ENCODE peak calls at places on chromosomes 6 and 20, in five cellular contexts. H is GM23338, X is HepG2, A is GM12878, L is K562. R is an unnamed sample.

GRCh38 chr6:163289445-163289844 is 125.1 kb upstream of the QKI start:
- DNase-seq in H (no peak), X (no peak), A (no peak), L (no peak), R (no peak)

GRCh38 chr6:99808992-99809391 is 185.0 kb downstream of the MCHR2 start:
- DNase-seq in H (no peak), X (no peak), A (no peak), L (no peak), R (no peak)

GRCh38 chr6:54846857-54847721 is 518 bp downstream of the FAM83B start:
- DNase-seq in H (peak), X (no peak), A (no peak), L (no peak), R (no peak)

GRCh38 chr6:156718647-156719394 is 58.4 kb upstream of the ARID1B start:
- DNase-seq in H (peak), X (peak), A (no peak), L (peak), R (peak)

GRCh38 chr6:144104898-144105487 is 9.6 kb upstream of the SF3B5 start:
- DNase-seq in H (peak), X (peak), A (peak), L (peak), R (peak)

GRCh38 chr6:112022749-112023148 is 31.2 kb upstream of the CCN6 start:
- DNase-seq in H (no peak), X (no peak), A (no peak), L (no peak), R (no peak)

GRCh38 chr6:86706449-86706848 is 230.9 kb upstream of the HTR1E start:
- DNase-seq in H (peak), X (peak), A (no peak), L (peak), R (no peak)

GRCh38 chr20:62570897-62571666 is 71.2 kb upstream of the SLCO4A1 start:
- DNase-seq in H (no peak), X (no peak), A (no peak), L (no peak), R (no peak)

GRCh38 chr6:12354499-12354898 is 64.3 kb downstream of the EDN1 start:
- DNase-seq in H (peak), X (no peak), A (peak), L (no peak), R (no peak)

GRCh38 chr6:57113105-57113504 is 23.1 kb downstream of the ZNF451 start:
- DNase-seq in H (no peak), X (no peak), A (no peak), L (no peak), R (no peak)

GRCh38 chr20:47418061-47418616 is 61.6 kb upstream of the ZMYND8 start:
- DNase-seq in H (no peak), X (peak), A (no peak), L (no peak), R (no peak)

GRCh38 chr20:38725959-38726848 is 1.9 kb downstream of the SLC32A1 start:
- DNase-seq in H (peak), X (peak), A (no peak), L (peak), R (peak)

GRCh38 chr6:130033999-130034814 is 15.8 kb downstream of the L3MBTL3 start:
- DNase-seq in H (no peak), X (no peak), A (no peak), L (peak), R (no peak)

GRCh38 chr6:151763938-151764680 is 43.4 kb upstream of the ESR1 start:
- DNase-seq in H (peak), X (peak), A (no peak), L (peak), R (peak)

GRCh38 chr6:160312900-160313299 is 35.3 kb upstream of the SLC22A3 start:
- DNase-seq in H (no peak), X (no peak), A (no peak), L (no peak), R (no peak)

GRCh38 chr6:21769405-21769851 is 175.9 kb downstream of the SOX4 start:
- DNase-seq in H (peak), X (no peak), A (no peak), L (no peak), R (no peak)

GRCh38 chr20:24027229-24027628 is 38.6 kb upstream of the GGTLC1 start:
- DNase-seq in H (no peak), X (no peak), A (peak), L (no peak), R (no peak)

GRCh38 chr20:57770852-57771746 is 61.3 kb upstream of the PMEPA1 start:
- DNase-seq in H (no peak), X (no peak), A (no peak), L (no peak), R (no peak)

GRCh38 chr20:49797292-49797628 is 15.4 kb upstream of the SLC9A8 start:
- DNase-seq in H (no peak), X (no peak), A (no peak), L (no peak), R (no peak)

GRCh38 chr20:35030136-35030535 is 62.5 kb downstream of the TRPC4AP start:
- DNase-seq in H (no peak), X (no peak), A (no peak), L (no peak), R (no peak)

GRCh38 chr6:34982424-34982852 is 93.4 kb downstream of the ANKS1A start:
- DNase-seq in H (no peak), X (peak), A (no peak), L (peak), R (peak)

GRCh38 chr20:47318027-47318595 is 38.4 kb downstream of the ZMYND8 start:
- DNase-seq in H (no peak), X (peak), A (no peak), L (peak), R (no peak)

GRCh38 chr20:58650181-58650775 is 805 bp upstream of the STX16 start:
- DNase-seq in H (peak), X (no peak), A (no peak), L (peak), R (no peak)

GRCh38 chr6:4413073-4413472 is 277.7 kb upstream of the ECI2 start:
- DNase-seq in H (no peak), X (no peak), A (no peak), L (no peak), R (no peak)

GRCh38 chr6:82906489-82906888 is 159.2 kb downstream of the UBE3D start:
- DNase-seq in H (no peak), X (no peak), A (no peak), L (no peak), R (no peak)

GRCh38 chr6:15876406-15876805 is 213.6 kb upstream of the DTNBP1 start:
- DNase-seq in H (no peak), X (no peak), A (peak), L (no peak), R (no peak)

GRCh38 chr6:15818044-15818443 is 155.2 kb upstream of the DTNBP1 start:
- DNase-seq in H (no peak), X (no peak), A (no peak), L (no peak), R (no peak)

GRCh38 chr20:24590193-24590982 is 121.0 kb downstream of the SYNDIG1 start:
- DNase-seq in H (no peak), X (no peak), A (no peak), L (no peak), R (no peak)

GRCh38 chr6:163180874-163181541 is 233.5 kb upstream of the QKI start:
- DNase-seq in H (peak), X (peak), A (no peak), L (peak), R (peak)

GRCh38 chr20:53088786-53089185 is 116.6 kb downstream of the TSHZ2 start:
- DNase-seq in H (no peak), X (no peak), A (no peak), L (no peak), R (no peak)

GRCh38 chr6:43495409-43495941 is 14.7 kb downstream of the LRRC73 start:
- DNase-seq in H (no peak), X (peak), A (no peak), L (no peak), R (no peak)

GRCh38 chr6:72217626-72218025 is 331.3 kb downstream of the RIMS1 start:
- DNase-seq in H (no peak), X (no peak), A (no peak), L (no peak), R (no peak)

GRCh38 chr6:81998432-81998831 is 246.0 kb upstream of the TENT5A start:
- DNase-seq in H (no peak), X (no peak), A (no peak), L (no peak), R (no peak)

GRCh38 chr20:64144144-64144912 is 19.9 kb upstream of the MYT1 start:
- DNase-seq in H (no peak), X (no peak), A (no peak), L (no peak), R (no peak)
- TF ChIP-seq JUNB in H (no peak), X (no peak), A (no peak), L (no peak), R (no peak)

DNA sequence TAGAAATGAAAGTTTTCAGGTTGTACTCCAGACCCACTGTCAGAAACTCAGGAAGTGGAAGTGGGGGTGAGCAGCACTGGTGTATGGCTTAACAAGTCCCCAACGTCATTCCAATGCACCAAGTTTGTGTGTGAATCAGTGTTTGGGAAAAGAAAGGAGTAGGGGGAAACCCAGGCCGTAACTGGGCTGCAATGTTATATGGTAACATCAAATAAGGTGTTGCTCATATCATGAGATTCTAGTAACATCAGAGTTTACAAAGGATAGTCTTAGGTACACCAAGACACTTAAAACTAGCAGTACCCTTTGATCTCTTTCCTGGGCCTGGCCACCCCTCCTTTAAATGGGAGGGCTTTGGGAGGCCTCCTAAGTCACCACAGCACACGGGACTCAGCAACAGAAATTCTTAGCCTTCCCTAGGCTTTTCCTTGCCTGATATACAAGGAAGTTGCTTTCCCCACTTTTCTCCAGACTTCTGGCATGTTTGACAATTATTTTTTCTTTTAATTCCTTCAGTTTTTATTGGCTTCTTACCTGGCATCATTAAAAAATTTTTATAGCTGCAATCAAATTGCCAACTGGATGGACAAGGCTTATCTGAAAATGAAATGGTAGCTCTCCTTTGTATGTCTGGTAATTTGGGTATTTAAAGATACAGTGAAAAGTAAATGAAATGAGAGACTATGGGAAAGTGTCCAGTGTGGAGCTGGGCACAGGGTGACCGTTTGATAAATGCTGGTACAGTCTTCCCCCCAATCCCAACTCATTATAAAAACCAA is 15.1 kb downstream of the E2F3 start:
- DNase-seq in H (no peak), X (no peak), A (no peak), L (no peak), R (no peak)
- TF ChIP-seq JUNB in H (no peak), X (no peak), A (no peak), L (no peak), R (no peak)

GRCh38 chr6:26553264-26553738 is 15.1 kb downstream of the HMGN4 start:
- DNase-seq in H (peak), X (peak), A (no peak), L (peak), R (peak)

GRCh38 chr6:26553739-26554668 is 15.8 kb downstream of the HMGN4 start:
- DNase-seq in H (peak), X (peak), A (no peak), L (peak), R (peak)

GRCh38 chr6:26552205-26552604 is 14.0 kb downstream of the HMGN4 start:
- DNase-seq in H (no peak), X (no peak), A (no peak), L (no peak), R (no peak)

GRCh38 chr6:26552640-26553189 is 14.5 kb downstream of the HMGN4 start:
- DNase-seq in H (no peak), X (no peak), A (no peak), L (no peak), R (no peak)

DNA sequence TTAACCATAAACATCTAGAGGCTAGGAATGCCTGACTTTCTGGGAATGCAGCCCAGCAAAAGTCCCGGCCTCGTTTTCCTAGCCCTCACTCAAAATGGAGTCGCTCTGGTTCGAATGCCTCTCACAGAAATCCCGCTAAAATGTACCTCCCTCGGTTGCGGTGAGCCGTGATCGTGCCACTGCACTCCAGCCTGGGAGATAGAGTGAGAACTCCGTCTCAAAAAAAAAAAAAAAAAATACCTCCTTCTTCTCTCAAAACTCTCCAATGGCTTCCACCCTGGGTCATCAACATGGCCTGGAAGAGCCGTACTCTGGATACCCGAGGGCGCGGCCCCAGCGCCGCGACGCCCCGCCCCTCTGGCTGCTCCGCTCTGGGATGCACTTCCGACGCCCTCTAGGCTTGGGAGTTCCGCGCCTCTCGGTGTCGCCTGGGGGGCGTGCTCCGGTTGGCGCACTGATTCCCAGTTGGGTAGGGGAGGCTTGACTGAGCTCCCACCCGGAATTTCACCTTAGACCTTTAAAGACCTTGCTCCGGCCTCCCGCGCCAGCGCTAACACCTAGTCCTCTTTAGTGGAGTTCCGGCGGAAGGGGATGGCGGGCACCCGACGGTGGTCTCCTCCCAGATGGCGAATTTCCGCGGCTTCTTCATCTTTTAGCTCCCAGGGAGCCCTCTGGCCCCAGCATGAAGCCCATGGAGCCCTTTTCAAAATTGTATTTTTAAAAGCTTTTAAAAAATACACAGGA is 12.3 kb downstream of the HMGN4 start:
- DNase-seq in H (peak), X (peak), A (no peak), L (peak), R (no peak)
- TF ChIP-seq JUNB in H (no peak), X (no peak), A (no peak), L (no peak), R (no peak)

DNA sequence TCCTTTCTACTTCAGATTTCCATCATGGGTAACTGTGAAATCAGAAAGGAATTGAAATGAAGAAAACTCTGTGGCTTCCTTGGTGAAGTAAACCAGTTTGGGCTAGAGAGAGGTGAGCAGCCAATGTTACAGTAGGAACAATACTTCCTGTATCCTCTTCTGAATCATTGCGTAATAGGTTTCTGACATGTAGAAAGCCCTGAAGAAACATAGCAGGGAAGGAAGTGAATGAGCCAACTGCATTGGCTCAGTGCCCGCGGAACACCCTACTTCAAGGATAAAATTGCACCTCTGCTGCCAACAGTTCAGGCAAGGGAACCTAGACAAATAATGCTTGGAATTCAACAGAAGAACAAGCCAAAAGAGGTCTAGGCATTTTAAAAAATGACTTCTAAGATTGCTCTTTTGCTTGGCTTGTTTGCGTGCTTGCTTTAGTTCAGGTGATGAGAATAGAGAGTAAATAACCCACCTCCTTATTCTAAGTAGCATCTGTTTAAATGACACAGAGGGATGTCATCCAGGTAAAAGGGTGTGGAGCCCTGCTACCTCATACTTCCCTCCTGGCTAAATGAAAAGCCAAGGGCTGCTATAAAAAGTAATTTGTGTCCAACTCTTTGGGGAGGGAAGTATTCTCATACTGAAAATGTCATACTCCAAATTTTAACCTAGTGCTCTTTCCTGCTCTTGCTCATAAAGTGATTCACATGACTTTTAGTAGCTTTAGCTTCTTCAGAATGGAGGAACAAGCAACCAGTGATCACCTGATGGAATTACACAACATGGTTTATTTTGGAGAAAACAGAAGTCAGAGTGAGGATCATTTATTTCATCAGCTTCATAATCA is 30.0 kb upstream of the AKIRIN2 start:
- DNase-seq in H (peak), X (peak), A (peak), L (peak), R (peak)
- TF ChIP-seq JUNB in H (no peak), X (no peak), A (peak), L (no peak), R (peak)

DNA sequence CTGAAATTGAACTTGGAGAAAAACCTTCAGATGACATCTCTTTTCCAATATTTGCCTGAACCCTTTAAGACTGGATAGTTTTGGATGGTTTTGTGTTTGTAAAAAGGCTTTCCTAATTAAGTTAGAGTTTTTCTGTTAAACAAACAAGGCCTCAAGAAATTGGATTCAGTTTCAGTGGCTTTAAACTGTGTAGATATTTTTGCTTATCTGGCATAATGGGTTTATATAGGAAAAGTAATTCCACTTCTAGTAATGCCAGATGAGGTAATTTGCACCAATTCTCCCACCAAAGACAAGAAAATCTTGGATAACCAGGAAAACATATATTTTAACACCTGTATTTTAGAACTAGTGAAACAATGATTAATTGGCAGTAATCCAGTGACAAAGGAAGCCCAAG is 12.0 kb upstream of the TRDN start:
- DNase-seq in H (no peak), X (no peak), A (no peak), L (no peak), R (no peak)
- TF ChIP-seq JUNB in H (no peak), X (no peak), A (no peak), L (no peak), R (no peak)

GRCh38 chr6:37882724-37883413 is 63.3 kb downstream of the ZFAND3 start:
- DNase-seq in H (no peak), X (peak), A (no peak), L (no peak), R (no peak)
- TF ChIP-seq JUNB in H (no peak), X (no peak), A (no peak), L (no peak), R (no peak)

R was measured in A549.